ENCODE peak calls at places on chromosome 11, in five cellular contexts. N, H, J, D and P are unnamed samples. For H3K27me3 and H3K9me3, the result is how much of the 10 kb centered on the place peaks cover.

GRCh38 chr11:102109896-102110760 is at the start of gene YAP1:
- DNase-seq in N (peak), H (peak), J (peak), D (peak), P (peak)

GRCh38 chr11:10622957-10623787 is 54.7 kb upstream of the LYVE1 start:
- DNase-seq in N (peak), H (no peak), J (no peak), D (no peak), P (peak)

GRCh38 chr11:3807856-3808845 is at the start of gene PGAP2:
- DNase-seq in N (peak), H (peak), J (peak), D (peak), P (peak)

GRCh38 chr11:66593650-66594049 is 665 bp downstream of the CCS start:
- DNase-seq in N (no peak), H (no peak), J (no peak), D (no peak), P (no peak)

GRCh38 chr11:126599498-126599897 is 244.0 kb downstream of the ST3GAL4 start:
- DNase-seq in N (no peak), H (no peak), J (no peak), D (no peak), P (no peak)

GRCh38 chr11:32140121-32140520 is 49.2 kb downstream of the RCN1 start:
- DNase-seq in N (no peak), H (no peak), J (no peak), D (no peak), P (no peak)

GRCh38 chr11:32497951-32498350 is 62.6 kb upstream of the WT1 start:
- DNase-seq in N (no peak), H (no peak), J (no peak), D (no peak), P (no peak)

GRCh38 chr11:32333335-32333991 is 101.9 kb downstream of the WT1 start:
- DNase-seq in N (peak), H (peak), J (peak), D (peak), P (peak)

GRCh38 chr11:132874638-132875037 is 657.7 kb downstream of the OPCML start:
- DNase-seq in N (no peak), H (no peak), J (no peak), D (no peak), P (no peak)

GRCh38 chr11:36360318-36360717 is 64.2 kb downstream of the PRR5L start:
- DNase-seq in N (no peak), H (no peak), J (no peak), D (no peak), P (no peak)

GRCh38 chr11:36361472-36361871 is 65.4 kb downstream of the PRR5L start:
- DNase-seq in N (no peak), H (no peak), J (no peak), D (no peak), P (no peak)

GRCh38 chr11:36360833-36361232 is 64.7 kb downstream of the PRR5L start:
- DNase-seq in N (no peak), H (no peak), J (no peak), D (no peak), P (no peak)

GRCh38 chr11:36362902-36363301 is 66.8 kb downstream of the PRR5L start:
- DNase-seq in N (no peak), H (no peak), J (no peak), D (no peak), P (no peak)

GRCh38 chr11:36361901-36362391 is 65.9 kb downstream of the PRR5L start:
- DNase-seq in N (no peak), H (no peak), J (no peak), D (no peak), P (peak)
- H3K27me3 ChIP-seq in N (under half), H (under half), J (under half), D (under half), P (under half)

GRCh38 chr11:34359548-34359891 is 1.7 kb upstream of the ABTB2 start:
- DNase-seq in N (no peak), H (no peak), J (no peak), D (no peak), P (no peak)
- H3K4me3 ChIP-seq in N (peak), H (peak), J (no peak), D (peak), P (no peak)

DNA sequence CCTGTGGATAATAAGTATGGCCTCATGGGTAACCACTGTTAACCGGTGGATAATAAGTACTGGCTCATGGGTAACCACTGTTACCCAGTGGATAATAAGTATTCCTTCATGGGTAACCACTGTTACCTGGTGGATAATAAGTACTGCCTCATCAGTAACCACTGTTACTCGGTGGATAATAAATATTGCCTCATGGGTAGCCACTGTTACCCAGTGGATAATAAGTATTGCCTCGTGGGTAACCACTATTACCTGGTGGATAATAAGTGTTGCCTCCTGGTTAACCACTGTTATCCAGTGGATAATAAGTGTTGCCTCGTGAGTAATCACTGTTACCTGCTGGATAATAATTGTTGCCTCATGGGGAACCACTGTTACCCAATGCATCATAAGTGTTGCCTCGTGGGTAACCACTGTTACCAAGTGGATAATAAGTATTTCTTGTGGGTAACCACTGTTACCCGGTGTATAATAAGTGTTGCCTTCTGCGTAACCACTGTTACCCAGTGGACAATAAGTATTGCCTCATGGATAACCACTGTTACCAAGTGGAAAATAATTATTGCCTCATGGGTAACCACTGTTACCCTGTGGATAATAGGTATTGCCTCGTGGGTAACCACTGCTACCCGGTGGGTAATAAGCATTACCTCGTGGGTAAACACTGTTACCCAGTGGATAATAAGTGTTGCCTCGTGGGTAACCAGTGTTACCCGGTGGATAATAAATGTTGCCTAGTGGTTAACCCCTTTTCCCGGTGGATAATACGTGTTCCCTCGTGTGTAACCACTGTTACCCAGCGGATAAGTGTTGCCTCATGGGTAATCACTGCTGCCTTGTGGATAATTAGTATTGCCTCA is 26.6 kb upstream of the NXPE4 start:
- DNase-seq in N (no peak), H (no peak), J (no peak), D (no peak), P (no peak)
- H3K9me3 ChIP-seq in N (under half), H (under half), J (under half), D (under half), P (under half)

GRCh38 chr11:116101737-116102275 is 597.6 kb upstream of the CADM1 start:
- DNase-seq in N (no peak), H (no peak), J (no peak), D (no peak), P (no peak)

GRCh38 chr11:116096596-116096995 is 592.4 kb upstream of the CADM1 start:
- DNase-seq in N (no peak), H (no peak), J (no peak), D (no peak), P (no peak)

GRCh38 chr11:116104480-116105174 is 600.4 kb upstream of the CADM1 start:
- DNase-seq in N (no peak), H (no peak), J (no peak), D (no peak), P (no peak)

GRCh38 chr11:116099541-116099940 is 595.3 kb upstream of the CADM1 start:
- DNase-seq in N (no peak), H (no peak), J (no peak), D (no peak), P (no peak)

GRCh38 chr11:116100016-116100415 is 595.8 kb upstream of the CADM1 start:
- DNase-seq in N (no peak), H (no peak), J (no peak), D (no peak), P (no peak)
- H3K27me3 ChIP-seq in N (under half), H (under half), J (under half), D (under half), P (under half)

GRCh38 chr11:794013-794765 is 3.9 kb downstream of the SLC25A22 start:
- DNase-seq in N (no peak), H (no peak), J (no peak), D (no peak), P (no peak)
- H3K4me3 ChIP-seq in N (no peak), H (no peak), J (no peak), D (no peak), P (no peak)

GRCh38 chr11:71145988-71146824 is 106.2 kb downstream of the SHANK2 start:
- DNase-seq in N (no peak), H (no peak), J (no peak), D (no peak), P (no peak)
- H3K9me3 ChIP-seq in N (under half), H (under half), J (under half), D (under half), P (under half)

GRCh38 chr11:16923987-16924386 is 90.2 kb downstream of the PLEKHA7 start:
- DNase-seq in N (no peak), H (no peak), J (no peak), D (no peak), P (no peak)
- H3K27me3 ChIP-seq in N (under half), H (under half), J (under half), D (under half), P (under half)

GRCh38 chr11:86151188-86152005 is 82.5 kb upstream of the PICALM start:
- DNase-seq in N (no peak), H (no peak), J (no peak), D (peak), P (peak)
- H3K4me3 ChIP-seq in N (no peak), H (no peak), J (no peak), D (no peak), P (no peak)

DNA sequence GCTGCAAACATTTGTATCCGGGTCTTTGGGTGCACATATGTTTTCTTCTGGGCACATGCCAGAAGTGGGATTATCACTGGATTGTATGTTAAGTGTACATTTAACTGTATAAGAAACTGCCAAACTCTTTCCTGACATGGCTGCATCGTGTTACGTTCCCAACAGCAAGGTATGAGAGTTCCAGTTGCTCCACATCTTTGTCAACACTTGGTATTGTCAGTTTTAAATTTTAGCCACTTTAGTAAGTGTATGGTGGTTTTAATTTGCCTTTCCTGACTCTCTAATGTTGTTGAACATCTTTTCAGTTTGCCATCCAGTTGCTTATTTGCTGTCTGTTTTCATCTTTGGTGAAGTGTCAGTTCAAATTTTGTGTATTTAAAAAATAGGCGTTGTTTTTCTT is 22.5 kb upstream of the SMIM38 start:
- DNase-seq in N (no peak), H (no peak), J (no peak), D (no peak), P (no peak)
- H3K9me3 ChIP-seq in N (under half), H (under half), J (under half), D (under half), P (under half)

GRCh38 chr11:91091564-91091963 is 868.7 kb upstream of the CHORDC1 start:
- DNase-seq in N (no peak), H (no peak), J (no peak), D (no peak), P (no peak)
- H3K27me3 ChIP-seq in N (under half), H (under half), J (under half), D (under half), P (under half)